ENCODE peak calls at places on chromosomes 13 and 19, in four cellular contexts. S, U, A and V are unnamed samples.

GRCh38 chr13:41494202-41494601 is 36.9 kb downstream of the RGCC start:
- DNase-seq in S (no peak), U (no peak), A (no peak), V (no peak)

GRCh38 chr19:42367929-42368328 is 22.2 kb downstream of the CNFN start:
- DNase-seq in S (no peak), U (no peak), A (no peak), V (no peak)

GRCh38 chr13:113393572-113394503 is 29.9 kb upstream of the GRTP1 start:
- DNase-seq in S (peak), U (peak), A (peak), V (peak)

GRCh38 chr13:113777311-113778260 is 18.6 kb downstream of the TMEM255B start:
- DNase-seq in S (peak), U (no peak), A (no peak), V (no peak)

GRCh38 chr13:114068723-114069322 is 63.6 kb downstream of the RASA3 start:
- DNase-seq in S (peak), U (no peak), A (no peak), V (peak)

GRCh38 chr13:112368883-112369282 is 7.3 kb upstream of the SPACA7 start:
- DNase-seq in S (no peak), U (no peak), A (no peak), V (no peak)

GRCh38 chr13:97125810-97126738 is 96.1 kb upstream of the MBNL2 start:
- DNase-seq in S (peak), U (peak), A (no peak), V (no peak)

GRCh38 chr13:106373304-106373988 is 162.0 kb downstream of the EFNB2 start:
- DNase-seq in S (no peak), U (no peak), A (peak), V (no peak)

GRCh38 chr19:51131780-51132680 is 7.3 kb downstream of the SIGLEC9 start:
- DNase-seq in S (peak), U (peak), A (peak), V (no peak)

GRCh38 chr19:17920527-17920926 is 12.3 kb upstream of the CCDC124 start:
- DNase-seq in S (no peak), U (no peak), A (no peak), V (no peak)

GRCh38 chr19:19618384-19619051 is at the start of gene PBX4:
- DNase-seq in S (peak), U (peak), A (peak), V (peak)

GRCh38 chr13:26896986-26897668 is 136.5 kb upstream of the GPR12 start:
- DNase-seq in S (no peak), U (no peak), A (no peak), V (no peak)

GRCh38 chr13:45162821-45163220 is 38.0 kb downstream of the KCTD4 start:
- DNase-seq in S (peak), U (no peak), A (no peak), V (peak)

GRCh38 chr19:49114630-49115363 is 627 bp downstream of the LIN7B start:
- DNase-seq in S (peak), U (peak), A (peak), V (no peak)

GRCh38 chr13:21109168-21109567 is 47.8 kb upstream of the LATS2 start:
- DNase-seq in S (no peak), U (no peak), A (no peak), V (no peak)

GRCh38 chr13:109868583-109869311 is 82.4 kb upstream of the IRS2 start:
- DNase-seq in S (peak), U (no peak), A (no peak), V (no peak)

GRCh38 chr19:41265376-41266153 is 1.4 kb downstream of the HNRNPUL1 start:
- DNase-seq in S (peak), U (peak), A (no peak), V (no peak)

GRCh38 chr13:72565893-72566292 is 161.5 kb downstream of the MZT1 start:
- DNase-seq in S (peak), U (no peak), A (no peak), V (no peak)

GRCh38 chr13:99323488-99323887 is 16.3 kb upstream of the GPR183 start:
- DNase-seq in S (peak), U (no peak), A (no peak), V (no peak)

GRCh38 chr13:114082849-114083645 is 49.4 kb downstream of the RASA3 start:
- DNase-seq in S (peak), U (no peak), A (no peak), V (no peak)

GRCh38 chr19:10871711-10872550 is 578 bp downstream of the CARM1 start:
- DNase-seq in S (no peak), U (peak), A (peak), V (no peak)
- TF ChIP-seq CTCF in S (peak), U (no peak), A (peak), V (no peak)

DNA sequence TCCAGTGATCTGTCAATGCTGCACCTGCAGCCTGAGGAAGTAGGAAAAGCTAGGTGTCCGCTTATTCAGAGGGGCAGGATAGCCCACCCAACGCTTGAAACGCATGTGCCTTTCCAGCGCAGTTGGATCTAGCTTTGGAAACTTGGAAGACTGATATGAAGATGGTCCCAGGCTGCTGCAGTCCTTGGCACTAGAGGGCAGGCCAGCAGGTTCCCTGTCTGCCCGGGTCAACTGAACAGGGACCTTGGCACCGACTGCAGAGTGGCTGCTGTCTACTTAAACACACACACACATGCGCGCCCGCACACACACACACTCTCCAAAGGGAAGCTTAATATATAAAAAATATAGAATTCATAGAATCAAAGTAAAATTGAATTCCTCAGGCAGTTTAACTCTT is 100.0 kb downstream of the TSHZ3 start:
- DNase-seq in S (no peak), U (no peak), A (no peak), V (no peak)
- TF ChIP-seq CTCF in S (no peak), U (no peak), A (no peak), V (peak)

GRCh38 chr13:43787998-43788397 is 1.2 kb upstream of the ENOX1 start:
- DNase-seq in S (peak), U (no peak), A (peak), V (no peak)

GRCh38 chr13:43797869-43798268 is 11.1 kb upstream of the ENOX1 start:
- DNase-seq in S (peak), U (no peak), A (no peak), V (no peak)

GRCh38 chr13:43787518-43787891 is 733 bp upstream of the ENOX1 start:
- DNase-seq in S (no peak), U (no peak), A (no peak), V (no peak)

GRCh38 chr13:43797154-43797553 is 10.4 kb upstream of the ENOX1 start:
- DNase-seq in S (no peak), U (no peak), A (no peak), V (no peak)

GRCh38 chr13:43792456-43792855 is 5.7 kb upstream of the ENOX1 start:
- DNase-seq in S (peak), U (no peak), A (no peak), V (no peak)
- TF ChIP-seq CTCF in S (no peak), U (no peak), A (no peak), V (no peak)

DNA sequence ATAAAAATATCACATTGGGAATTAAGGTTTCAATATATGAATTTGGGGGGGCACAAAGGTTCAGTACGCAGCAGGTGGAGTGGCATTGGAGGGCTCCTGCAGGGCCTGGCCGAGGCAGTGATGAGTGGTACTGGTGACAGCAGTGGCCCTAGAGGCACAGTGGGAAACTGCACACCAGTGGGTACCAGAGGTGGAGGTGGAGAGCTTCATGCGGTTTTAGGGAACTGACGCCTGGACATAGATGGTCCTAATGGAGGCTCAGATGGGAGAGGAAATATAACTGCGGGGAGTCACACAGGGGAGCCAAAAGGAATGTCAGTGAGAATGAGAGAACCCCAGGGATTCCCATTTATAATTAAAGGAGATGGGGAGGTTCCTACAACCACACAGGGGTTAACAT is 156.2 kb downstream of the COG6 start:
- DNase-seq in S (no peak), U (no peak), A (no peak), V (no peak)
- TF ChIP-seq CTCF in S (no peak), U (no peak), A (no peak), V (no peak)

GRCh38 chr13:89076622-89077021 is 1405.5 kb downstream of the SLITRK5 start:
- DNase-seq in S (no peak), U (no peak), A (no peak), V (no peak)
- TF ChIP-seq CTCF in S (no peak), U (no peak), A (no peak), V (no peak)